ENCODE peak calls at places on chromosomes 16 and 17, in five cellular contexts. L, X, I, Q and C are unnamed samples.

GRCh38 chr16:89383095-89384003 is 107.0 kb downstream of the ANKRD11 start:
- DNase-seq in L (peak; percentile 52), I (no peak), X (peak; percentile 74), Q (peak; percentile 59), C (no peak)

GRCh38 chr16:72094266-72094610 is 591 bp downstream of the DHX38 start:
- DNase-seq in Q (no peak), L (no peak), X (no peak), I (no peak), C (no peak)

GRCh38 chr16:59042296-59042695 is 308.2 kb upstream of the GOT2 start:
- DNase-seq in I (no peak), L (no peak), X (no peak), Q (no peak), C (no peak)

GRCh38 chr17:29483503-29483902 is 83.3 kb downstream of the ABHD15 start:
- DNase-seq in Q (no peak), I (no peak), X (no peak), L (no peak), C (no peak)

GRCh38 chr17:76993636-76994035 is 125.4 kb downstream of the MGAT5B start:
- DNase-seq in I (no peak), X (no peak), L (no peak), Q (no peak), C (no peak)

GRCh38 chr17:82615084-82616020 is 32.9 kb downstream of the WDR45B start:
- DNase-seq in I (no peak), L (no peak), Q (no peak), X (no peak), C (no peak)

GRCh38 chr17:40122466-40122943 is 734 bp downstream of the MSL1 start:
- DNase-seq in L (peak; percentile 57), X (peak; percentile 49), Q (peak; percentile 85), I (peak; percentile 66), C (peak; percentile 77)

GRCh38 chr17:82029391-82029790 is 2.1 kb upstream of the RAC3 start:
- DNase-seq in Q (no peak), I (peak; percentile 68), X (no peak), L (no peak), C (no peak)

GRCh38 chr17:29245401-29245800 is 1.3 kb upstream of the CRYBA1 start:
- DNase-seq in L (no peak), X (no peak), Q (no peak), I (no peak), C (no peak)

GRCh38 chr17:81537343-81537855 is 9.2 kb downstream of the FSCN2 start:
- DNase-seq in I (no peak), X (peak; percentile 67), L (no peak), Q (no peak), C (no peak)

GRCh38 chr16:66159987-66160386 is 206.5 kb upstream of the CDH5 start:
- DNase-seq in X (no peak), I (no peak), L (no peak), Q (no peak), C (no peak)

GRCh38 chr17:7045492-7046126 is 1.7 kb upstream of the SLC16A11 start:
- DNase-seq in I (no peak), Q (no peak), L (no peak), X (peak; percentile 63), C (no peak)

GRCh38 chr17:14297161-14297851 is 3.6 kb upstream of the HS3ST3B1 start:
- DNase-seq in X (no peak), Q (no peak), I (peak; percentile 67), L (peak; percentile 37), C (no peak)

GRCh38 chr16:86031141-86031678 is 132.2 kb downstream of the IRF8 start:
- DNase-seq in I (no peak), L (no peak), X (peak; percentile 1), Q (no peak), C (no peak)

GRCh38 chr16:73022534-73022933 is 25.4 kb downstream of the ZFHX3 start:
- DNase-seq in X (no peak), L (no peak), Q (peak; percentile 50), I (no peak), C (peak; percentile 55)

GRCh38 chr17:8120520-8121443 is 2.5 kb upstream of the ALOXE3 start:
- DNase-seq in I (peak; percentile 54), L (peak; percentile 41), X (peak; percentile 67), Q (peak; percentile 78), C (peak; percentile 82)

GRCh38 chr17:55462711-55463110 is 41.1 kb upstream of the MMD start:
- DNase-seq in L (no peak), X (no peak), I (no peak), Q (no peak), C (no peak)

GRCh38 chr16:81204794-81205680 is 33.5 kb upstream of the BCO1 start:
- DNase-seq in I (no peak), L (no peak), Q (peak; percentile 76), X (peak; percentile 36), C (no peak)

GRCh38 chr16:55411231-55411630 is 67.8 kb upstream of the MMP2 start:
- DNase-seq in Q (no peak), L (no peak), I (no peak), X (no peak), C (no peak)

DNA sequence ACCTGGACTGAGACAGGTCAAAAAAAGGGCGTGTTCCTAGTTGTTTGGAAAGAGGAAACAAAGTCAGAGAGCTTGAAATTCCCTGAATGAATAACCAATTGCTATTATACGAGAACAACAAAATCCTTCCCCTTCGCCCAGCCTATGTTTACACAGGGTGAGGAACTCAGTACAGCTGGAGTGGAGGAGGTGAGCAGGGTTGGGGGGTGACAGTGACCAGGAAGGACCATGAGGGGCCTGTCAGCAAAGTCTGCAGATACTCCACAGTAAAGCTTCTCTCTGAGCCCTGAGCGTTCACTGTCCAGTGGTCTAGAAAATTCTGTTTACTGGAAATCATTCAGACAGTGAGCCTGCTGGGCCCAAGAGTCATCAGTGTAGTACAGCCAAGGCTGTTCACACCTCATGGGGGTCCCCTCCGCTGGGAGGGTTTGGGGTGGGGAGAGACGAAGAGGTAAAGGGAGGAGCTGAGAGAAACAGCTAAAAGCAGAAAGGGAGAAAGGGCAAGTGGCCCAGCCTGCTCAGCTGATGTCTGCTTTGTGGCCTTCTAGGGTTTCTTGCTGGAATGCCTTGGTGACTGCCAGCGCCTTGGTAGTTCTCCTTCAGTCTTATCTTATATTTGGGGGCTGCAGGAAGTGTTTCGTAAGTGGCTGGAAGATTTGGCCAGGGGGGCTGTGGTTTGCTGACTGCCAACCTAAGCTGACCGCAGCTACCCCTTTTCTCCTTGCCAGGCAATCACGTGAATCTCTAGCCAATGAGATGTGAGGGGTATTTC is 5.7 kb downstream of the DUSP3 start:
- DNase-seq in Q (no peak), L (peak; percentile 46), I (no peak), X (no peak), C (peak; percentile 82)
- H3K4me3 ChIP-seq in Q (no peak overlapping the region), L (no peak overlapping the region), I (no peak overlapping the region), X (no peak overlapping the region), C (peak overlapping the region; percentile 2)

GRCh38 chr17:67652433-67652832 is 65.3 kb upstream of the NOL11 start:
- DNase-seq in Q (no peak), L (no peak), I (no peak), X (no peak), C (no peak)
- H3K27ac ChIP-seq in Q (no peak overlapping the region), L (no peak overlapping the region), I (no peak overlapping the region), X (no peak overlapping the region), C (no peak overlapping the region)

DNA sequence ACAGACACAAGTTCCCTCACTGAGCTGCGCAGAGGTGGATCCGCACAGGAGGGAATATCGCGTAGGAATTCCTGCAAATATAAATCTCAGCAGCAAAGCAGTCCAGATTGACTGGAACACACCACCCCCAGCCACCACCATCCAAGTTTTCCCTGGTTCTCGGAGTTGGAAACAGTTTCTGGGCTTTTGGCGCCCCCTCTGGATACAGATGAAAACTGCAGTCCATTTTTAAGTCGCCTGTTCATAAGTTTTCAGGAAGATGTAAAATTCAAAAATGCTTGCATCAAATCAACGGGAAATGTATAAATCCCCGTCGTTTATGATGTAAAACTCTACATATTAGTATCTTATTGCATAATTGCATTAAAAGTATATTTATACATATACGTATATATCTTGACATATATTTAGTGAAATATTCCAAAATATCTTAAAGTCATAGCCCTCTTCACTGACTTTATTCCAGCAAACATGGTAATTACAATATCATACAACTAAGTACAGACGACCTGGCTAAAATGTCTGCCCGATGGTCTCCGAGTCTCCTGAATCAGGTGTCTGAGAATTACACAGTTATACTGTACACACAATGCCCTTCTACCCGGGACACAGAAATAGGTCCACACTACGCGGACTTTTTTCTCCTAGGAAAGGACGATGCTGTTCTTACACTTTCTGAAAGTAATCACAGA is 2.1 kb upstream of the SOX9 start:
- DNase-seq in L (peak; percentile 70), I (peak; percentile 36), Q (peak; percentile 78), X (peak; percentile 81), C (no peak)
- TF ChIP-seq CTCF in L (peak; percentile 79), I (peak; percentile 70), Q (peak; percentile 63), X (peak; percentile 82), C (peak; percentile 83)

DNA sequence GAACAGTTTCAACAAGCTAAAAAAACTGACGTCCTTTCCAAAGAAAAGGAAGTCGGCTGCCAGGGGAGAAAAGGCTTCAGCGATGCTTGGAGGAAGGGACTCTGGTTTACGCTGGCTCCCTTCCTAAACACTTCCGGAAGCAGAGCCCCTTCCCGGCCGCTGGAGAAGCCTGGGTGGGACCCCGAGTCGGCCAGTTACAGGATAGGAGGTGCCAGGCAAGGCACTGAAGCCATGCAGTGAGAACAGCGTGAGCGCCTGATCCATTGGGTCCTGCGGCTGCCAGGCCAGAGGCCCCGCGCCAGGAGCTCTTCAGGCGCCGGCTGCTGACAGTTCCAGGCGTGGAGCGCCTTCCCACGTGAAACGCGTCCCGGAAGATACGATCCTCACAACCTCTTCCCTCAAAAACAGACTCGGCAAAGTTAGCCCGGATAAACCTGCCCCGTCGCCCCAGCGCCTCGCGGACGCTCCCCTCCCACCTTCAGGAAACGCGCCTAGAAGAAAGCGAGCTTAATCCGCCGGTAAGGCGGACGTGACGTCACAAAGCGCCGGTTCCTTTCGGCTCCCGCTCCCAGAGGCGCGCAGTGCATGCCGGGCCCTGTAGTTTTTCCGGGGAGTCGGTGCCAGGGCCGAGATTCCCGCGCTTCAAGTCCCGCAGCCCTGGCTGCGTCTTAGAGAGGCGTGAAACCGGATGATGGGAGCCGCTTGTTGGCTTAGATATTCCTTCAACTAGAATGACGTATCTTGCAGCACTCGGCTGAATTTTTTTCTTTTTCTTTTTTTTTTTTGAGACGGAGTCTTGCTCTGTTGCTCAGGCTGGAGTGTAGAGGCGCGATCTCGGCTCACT is at the start of gene ADAT1:
- DNase-seq in X (peak; percentile 99), I (peak; percentile 97), Q (peak; percentile 99), L (peak; percentile 98), C (peak; percentile 99)
- H3K4me3 ChIP-seq in X (peak within 1 kb of the TSS; percentile 51), I (peak within 1 kb of the TSS; percentile 70), Q (peak within 1 kb of the TSS; percentile 68), L (peak within 1 kb of the TSS; percentile 89), C (peak within 1 kb of the TSS; percentile 87)

DNA sequence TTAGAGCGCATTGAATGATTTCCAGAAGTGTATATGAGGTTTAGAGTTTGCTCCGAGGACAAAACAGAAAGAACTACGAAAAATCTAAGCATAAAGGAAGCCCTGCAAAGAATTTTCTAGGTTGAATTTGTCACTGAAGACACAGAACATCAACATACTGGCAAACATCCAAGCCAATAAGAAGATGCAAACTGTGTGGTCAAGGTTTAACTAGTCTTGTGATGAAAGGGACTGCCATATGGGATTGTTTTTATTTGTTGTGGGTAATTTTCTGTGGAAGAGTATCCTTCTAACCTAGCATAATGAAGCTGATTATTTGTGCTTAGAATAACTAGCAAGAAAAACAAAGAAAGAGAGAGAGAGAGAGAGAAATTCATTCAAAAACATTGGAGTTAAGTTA is 492.0 kb upstream of the ERCC4 start:
- DNase-seq in X (no peak), Q (no peak), I (no peak), L (no peak), C (no peak)
- H3K27ac ChIP-seq in X (no peak overlapping the region), Q (no peak overlapping the region), I (no peak overlapping the region), L (no peak overlapping the region), C (no peak overlapping the region)